ENCODE peak calls at places on chromosomes 7 and 10, in four cellular contexts. Q, O, K and D are unnamed samples.

GRCh38 chr10:48594799-48595198 is 10.1 kb downstream of the ARHGAP22 start:
- DNase-seq in K (no peak), Q (no peak), O (no peak), D (no peak)

GRCh38 chr10:6711286-6711817 is 131.3 kb upstream of the PRKCQ start:
- DNase-seq in K (no peak), O (no peak), Q (no peak), D (no peak)

GRCh38 chr7:100983451-100984187 is 14.3 kb downstream of the MUC12 start:
- DNase-seq in O (no peak), Q (no peak), K (no peak), D (no peak)

GRCh38 chr7:3243680-3244079 is 57.4 kb upstream of the SDK1 start:
- DNase-seq in O (no peak), Q (no peak), K (no peak), D (no peak)

GRCh38 chr10:76456190-76456589 is 1024.8 kb downstream of the LRMDA start:
- DNase-seq in Q (no peak), O (peak; percentile 27), K (no peak), D (no peak)

GRCh38 chr10:77293785-77294184 is 343.8 kb downstream of the KCNMA1 start:
- DNase-seq in O (peak; percentile 36), K (no peak), Q (no peak), D (no peak)

GRCh38 chr7:123289200-123289599 is 89.4 kb upstream of the SLC13A1 start:
- DNase-seq in K (no peak), Q (no peak), O (no peak), D (no peak)

GRCh38 chr7:22561356-22561755 is 61.4 kb upstream of the STEAP1B start:
- DNase-seq in K (no peak), O (peak; percentile 80), Q (peak; percentile 72), D (peak; percentile 64)

GRCh38 chr7:94252971-94253370 is 141.7 kb upstream of the COL1A2 start:
- DNase-seq in Q (no peak), K (no peak), O (no peak), D (no peak)

GRCh38 chr10:110644598-110645462 is 694 bp downstream of the RBM20 start:
- DNase-seq in K (peak; percentile 21), O (no peak), Q (no peak), D (no peak)

GRCh38 chr10:48419714-48420113 is 113.2 kb downstream of the MAPK8 start:
- DNase-seq in Q (no peak), O (no peak), K (no peak), D (no peak)

GRCh38 chr10:102418612-102419560 is at the start of gene PSD:
- DNase-seq in K (peak; percentile 85), O (no peak), Q (no peak), D (no peak)

GRCh38 chr7:149707448-149707886 is 65.9 kb downstream of the ZNF467 start:
- DNase-seq in Q (peak; percentile 18), K (no peak), O (no peak), D (no peak)

GRCh38 chr10:62614389-62615157 is 189.9 kb upstream of the ADO start:
- DNase-seq in O (no peak), Q (no peak), K (no peak), D (no peak)

GRCh38 chr7:92691578-92691977 is 101.4 kb upstream of the FAM133B start:
- DNase-seq in Q (peak; percentile 68), K (peak; percentile 26), O (no peak), D (peak; percentile 60)

GRCh38 chr7:42057331-42057730 is 179.7 kb downstream of the GLI3 start:
- DNase-seq in K (no peak), O (no peak), Q (no peak), D (no peak)

GRCh38 chr10:12884851-12885250 is 116.7 kb downstream of the CCDC3 start:
- DNase-seq in Q (no peak), K (no peak), O (no peak), D (peak; percentile 51)

GRCh38 chr10:13708256-13708990 is 121.7 kb downstream of the PRPF18 start:
- DNase-seq in K (no peak), O (peak; percentile 39), Q (no peak), D (peak; percentile 94)

GRCh38 chr10:114869500-114869899 is 47.9 kb downstream of the FHIP2A start:
- DNase-seq in K (no peak), Q (no peak), O (no peak), D (no peak)

GRCh38 chr7:106604974-106605373 is 56.0 kb downstream of the CCDC71L start:
- DNase-seq in Q (no peak), K (no peak), O (no peak), D (no peak)

GRCh38 chr7:105849122-105849855 is 27.1 kb downstream of the ATXN7L1 start:
- DNase-seq in Q (peak; percentile 70), O (no peak), K (no peak), D (no peak)

GRCh38 chr10:132394201-132394811 is 2.7 kb upstream of the PWWP2B start:
- DNase-seq in Q (no peak), O (no peak), K (no peak), D (no peak)

GRCh38 chr10:114265392-114266053 is 26.5 kb downstream of the VWA2 start:
- DNase-seq in K (no peak), Q (no peak), O (no peak), D (no peak)

GRCh38 chr7:11623093-11623678 is 208.8 kb downstream of the THSD7A start:
- DNase-seq in O (no peak), K (no peak), Q (no peak), D (no peak)

GRCh38 chr10:90354914-90355313 is 502.9 kb downstream of the HTR7 start:
- DNase-seq in K (no peak), Q (no peak), O (no peak), D (no peak)

GRCh38 chr10:120508393-120508792 is 51.4 kb downstream of the PLPP4 start:
- DNase-seq in K (no peak), O (no peak), Q (no peak), D (no peak)

GRCh38 chr10:43228783-43229207 is 38.1 kb downstream of the RASGEF1A start:
- DNase-seq in O (peak; percentile 6), Q (no peak), K (peak; percentile 3), D (no peak)

GRCh38 chr10:34236927-34237326 is 578.2 kb downstream of the PARD3 start:
- DNase-seq in K (no peak), Q (no peak), O (no peak), D (no peak)

GRCh38 chr7:877312-878232 is 1.2 kb downstream of the GET4 start:
- DNase-seq in Q (peak; percentile 23), O (peak; percentile 69), K (no peak), D (peak; percentile 72)

GRCh38 chr10:118922226-118922625 is 107.3 kb upstream of the NANOS1 start:
- DNase-seq in Q (no peak), O (no peak), K (no peak), D (no peak)

GRCh38 chr7:128679920-128680319 is 7.8 kb downstream of the GARIN1A start:
- DNase-seq in O (no peak), Q (no peak), K (no peak), D (no peak)

GRCh38 chr10:33612551-33612950 is 278.1 kb upstream of the NRP1 start:
- DNase-seq in K (no peak), O (no peak), Q (no peak), D (no peak)

GRCh38 chr7:27922907-27923306 is 182.9 kb downstream of the TAX1BP1 start:
- DNase-seq in K (peak; percentile 65), Q (no peak), O (no peak), D (no peak)

GRCh38 chr10:79404690-79405131 is 40.7 kb downstream of the ZCCHC24 start:
- DNase-seq in Q (no peak), K (no peak), O (peak; percentile 1), D (no peak)

GRCh38 chr7:2567663-2568238 is 9.0 kb downstream of the IQCE start:
- DNase-seq in K (peak; percentile 53), O (no peak), Q (peak; percentile 42), D (no peak)

GRCh38 chr10:79127151-79127961 is 58.6 kb downstream of the ZMIZ1 start:
- DNase-seq in K (peak; percentile 47), O (peak; percentile 98), Q (peak; percentile 92), D (peak; percentile 91)

GRCh38 chr7:131653418-131654248 is 97.2 kb upstream of the PODXL start:
- DNase-seq in O (no peak), Q (no peak), K (no peak), D (peak; percentile 57)

GRCh38 chr10:35959103-35959740 is 317.1 kb upstream of the FZD8 start:
- DNase-seq in O (no peak), K (no peak), Q (no peak), D (no peak)

GRCh38 chr10:11437391-11438241 is 173.8 kb downstream of the USP6NL start:
- DNase-seq in Q (no peak), K (no peak), O (no peak), D (peak; percentile 23)

DNA sequence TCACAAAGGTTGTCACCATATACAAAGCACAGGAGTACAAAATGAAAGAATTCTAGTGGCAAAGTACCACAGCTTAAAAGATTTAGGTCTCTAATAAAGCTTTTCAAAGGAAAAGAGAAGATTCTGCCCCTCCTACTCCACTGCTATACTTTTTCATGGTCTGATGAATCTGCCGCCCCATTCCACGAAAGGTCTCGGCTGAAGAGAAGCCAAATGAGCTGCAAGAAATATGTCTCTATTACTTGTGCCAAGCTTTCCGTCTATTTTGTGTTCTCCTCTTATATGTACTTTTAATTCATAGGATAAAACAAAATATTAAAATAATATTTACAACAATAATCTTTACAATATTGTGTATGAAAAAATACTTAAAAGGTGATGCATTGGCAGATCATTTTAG is 222.6 kb downstream of the ANK3 start:
- DNase-seq in O (no peak), Q (no peak), K (no peak), D (no peak)
- H3K4me3 ChIP-seq in O (no peak overlapping the region), Q (no peak overlapping the region), K (no peak overlapping the region), D (no peak overlapping the region)

GRCh38 chr7:17131060-17131345 is 167.4 kb upstream of the AHR start:
- DNase-seq in O (no peak), K (no peak), Q (peak; percentile 22), D (no peak)
- H3K4me3 ChIP-seq in O (no peak overlapping the region), K (no peak overlapping the region), Q (peak overlapping the region; percentile 23), D (no peak overlapping the region)

GRCh38 chr10:69333205-69333604 is 54.9 kb downstream of the HK1 start:
- DNase-seq in Q (no peak), K (peak; percentile 57), O (peak; percentile 60), D (peak; percentile 95)
- H3K4me3 ChIP-seq in Q (no peak overlapping the region), K (no peak overlapping the region), O (no peak overlapping the region), D (no peak overlapping the region)

GRCh38 chr7:37408885-37409248 is 39.8 kb downstream of the ELMO1 start:
- DNase-seq in K (no peak), O (no peak), Q (no peak), D (no peak)
- H3K4me3 ChIP-seq in K (no peak overlapping the region), O (no peak overlapping the region), Q (no peak overlapping the region), D (no peak overlapping the region)